ENCODE peak calls at places on chromosomes 6 and 20, in four cellular contexts. Y is endodermal cell, S is NCI-H1694, T is foreskin fibroblast. L is an unnamed sample.

GRCh38 chr6:170021579-170021978 is 269.3 kb downstream of the DLL1 start:
- DNase-seq in Y (peak), S (no peak), T (no peak), L (no peak)

GRCh38 chr6:137813308-137813707 is 53.8 kb upstream of the TNFAIP3 start:
- DNase-seq in Y (no peak), S (no peak), T (no peak), L (no peak)

GRCh38 chr6:10719386-10720228 is 3.3 kb upstream of the TMEM14C start:
- DNase-seq in Y (no peak), S (no peak), T (no peak), L (peak)

GRCh38 chr20:14921546-14921945 is 584.1 kb upstream of the FLRT3 start:
- DNase-seq in Y (no peak), S (no peak), T (peak), L (no peak)

GRCh38 chr6:111761783-111762312 is 111.4 kb downstream of the FYN start:
- DNase-seq in Y (no peak), S (no peak), T (no peak), L (peak)

GRCh38 chr6:23003671-23004598 is 434.6 kb downstream of the HDGFL1 start:
- DNase-seq in Y (no peak), S (peak), T (peak), L (peak)

GRCh38 chr6:53358440-53359087 is 9.8 kb upstream of the ELOVL5 start:
- DNase-seq in Y (no peak), S (no peak), T (no peak), L (no peak)

GRCh38 chr20:59937150-59937549 is 3.0 kb downstream of the PPP1R3D start:
- DNase-seq in Y (no peak), S (no peak), T (no peak), L (no peak)

GRCh38 chr20:63618291-63618980 is 8.5 kb downstream of the GMEB2 start:
- DNase-seq in Y (no peak), S (no peak), T (no peak), L (no peak)

GRCh38 chr6:25278557-25278913 is 639 bp upstream of the CARMIL1 start:
- DNase-seq in Y (no peak), S (no peak), T (no peak), L (no peak)

GRCh38 chr6:119241540-119242309 is 107.8 kb downstream of the MAN1A1 start:
- DNase-seq in Y (no peak), S (no peak), T (no peak), L (no peak)

GRCh38 chr6:33183071-33183683 is 9.1 kb downstream of the COL11A2 start:
- DNase-seq in Y (no peak), S (no peak), T (no peak), L (no peak)

GRCh38 chr20:48090314-48090713 is 305.0 kb upstream of the SULF2 start:
- DNase-seq in Y (no peak), S (no peak), T (no peak), L (no peak)

GRCh38 chr6:168095171-168095691 is 16.2 kb upstream of the FRMD1 start:
- DNase-seq in Y (no peak), S (no peak), T (no peak), L (peak)

GRCh38 chr20:19867074-19867473 is 109.0 kb downstream of the RIN2 start:
- DNase-seq in Y (no peak), S (no peak), T (no peak), L (no peak)

GRCh38 chr20:17848649-17849048 is 119.9 kb downstream of the SNX5 start:
- DNase-seq in Y (no peak), S (no peak), T (no peak), L (no peak)

GRCh38 chr6:36094786-36095496 is 35.4 kb upstream of the MAPK13 start:
- DNase-seq in Y (peak), S (peak), T (peak), L (peak)

GRCh38 chr6:52647199-52647598 is 23.7 kb upstream of the TMEM14A start:
- DNase-seq in Y (no peak), S (no peak), T (peak), L (no peak)

GRCh38 chr6:43983191-43983590 is 144.1 kb downstream of the MRPL14 start:
- DNase-seq in Y (peak), S (no peak), T (no peak), L (no peak)

GRCh38 chr20:9928281-9928737 is 89.4 kb upstream of the PAK5 start:
- DNase-seq in Y (no peak), S (no peak), T (no peak), L (no peak)

GRCh38 chr6:12749531-12750379 is 33.2 kb downstream of the PHACTR1 start:
- DNase-seq in Y (peak), S (no peak), T (no peak), L (no peak)